ENCODE peak calls at places on chromosome 9, in four cellular contexts. V is uterus, P is HFFc6, D is Right ventricle myocardium inferior. U is an unnamed sample.

GRCh38 chr9:89817186-89817960 is 212.6 kb downstream of the GADD45G start:
- DNase-seq in V (peak; percentile 41), P (no peak), D (no peak), U (no peak)

GRCh38 chr9:136576269-136576626 is 30.4 kb upstream of the NOTCH1 start:
- DNase-seq in V (no peak), P (no peak), D (peak; percentile 65), U (peak; percentile 70)

GRCh38 chr9:1599961-1600360 is 415.2 kb upstream of the SMARCA2 start:
- DNase-seq in V (no peak), P (no peak), D (no peak), U (no peak)

GRCh38 chr9:116791314-116791713 is 104.2 kb downstream of the TRIM32 start:
- DNase-seq in V (no peak), P (no peak), D (no peak), U (no peak)

GRCh38 chr9:126857261-126857960 is 3.0 kb upstream of the ZBTB34 start:
- DNase-seq in V (no peak), P (no peak), D (no peak), U (no peak)

GRCh38 chr9:137056739-137057407 is 3.0 kb upstream of the ENTPD2 start:
- DNase-seq in V (no peak), P (no peak), D (no peak), U (no peak)

GRCh38 chr9:129140397-129141065 is 29.3 kb downstream of the PTPA start:
- DNase-seq in V (peak; percentile 58), P (peak; percentile 35), D (peak; percentile 62), U (peak; percentile 66)

GRCh38 chr9:73667749-73668148 is 516.1 kb downstream of the ANXA1 start:
- DNase-seq in V (no peak), P (no peak), D (no peak), U (no peak)

GRCh38 chr9:130328349-130328801 is 62.8 kb downstream of the HMCN2 start:
- DNase-seq in V (peak; percentile 92), P (no peak), D (no peak), U (peak; percentile 72)

GRCh38 chr9:93059097-93059959 is 827 bp downstream of the SUSD3 start:
- DNase-seq in V (peak; percentile 40), P (no peak), D (peak; percentile 79), U (no peak)

GRCh38 chr9:99867536-99867935 is 38.9 kb upstream of the STX17 start:
- DNase-seq in V (no peak), P (no peak), D (no peak), U (no peak)

GRCh38 chr9:13717356-13718057 is 438.0 kb upstream of the MPDZ start:
- DNase-seq in V (no peak), P (peak; percentile 7), D (no peak), U (no peak)

GRCh38 chr9:114033397-114034103 is 44.5 kb downstream of the AMBP start:
- DNase-seq in V (peak; percentile 26), P (no peak), D (no peak), U (peak; percentile 59)

GRCh38 chr9:121639619-121640018 is 11.8 kb upstream of the DAB2IP start:
- DNase-seq in V (no peak), P (no peak), D (no peak), U (no peak)

GRCh38 chr9:123825337-123825736 is 104.6 kb downstream of the DENND1A start:
- DNase-seq in V (no peak), P (peak; percentile 12), D (no peak), U (no peak)

GRCh38 chr9:132006657-132007370 is 72.9 kb downstream of the MED27 start:
- DNase-seq in V (no peak), P (no peak), D (no peak), U (no peak)

GRCh38 chr9:129434187-129434586 is 186.7 kb downstream of the C9orf50 start:
- DNase-seq in V (no peak), P (no peak), D (no peak), U (no peak)

GRCh38 chr9:129968690-129969485 is 74.1 kb downstream of the FNBP1 start:
- DNase-seq in V (peak; percentile 63), P (peak; percentile 91), D (no peak), U (no peak)

GRCh38 chr9:112872019-112872418 is 18.7 kb downstream of the SLC46A2 start:
- DNase-seq in V (no peak), P (no peak), D (no peak), U (no peak)

GRCh38 chr9:87865626-87866025 is 17.1 kb upstream of the SPATA31E1 start:
- DNase-seq in V (no peak), P (no peak), D (no peak), U (no peak)

GRCh38 chr9:134525841-134526797 is 115.5 kb upstream of the COL5A1 start:
- DNase-seq in V (peak; percentile 32), P (peak; percentile 55), D (peak; percentile 88), U (peak; percentile 82)

GRCh38 chr9:32395483-32396216 is 11.2 kb downstream of the ACO1 start:
- DNase-seq in V (peak; percentile 68), P (peak; percentile 86), D (peak; percentile 70), U (peak; percentile 66)

GRCh38 chr9:95450171-95451107 is 66.3 kb downstream of the PTCH1 start:
- DNase-seq in V (no peak), P (no peak), D (no peak), U (no peak)

GRCh38 chr9:128419061-128419925 is 1.4 kb upstream of the CERCAM start:
- DNase-seq in V (peak; percentile 21), P (no peak), D (no peak), U (no peak)

GRCh38 chr9:3181049-3181953 is 337.4 kb upstream of the PUM3 start:
- DNase-seq in V (no peak), P (no peak), D (no peak), U (no peak)

GRCh38 chr9:110615526-110615925 is 36.0 kb upstream of the SVEP1 start:
- DNase-seq in V (no peak), P (peak; percentile 50), D (no peak), U (no peak)

GRCh38 chr9:128341435-128341849 is 1.1 kb downstream of the SLC27A4 start:
- DNase-seq in V (peak; percentile 46), P (peak; percentile 60), D (peak; percentile 67), U (peak; percentile 60)

GRCh38 chr9:130107955-130108354 is 54.2 kb downstream of the GPR107 start:
- DNase-seq in V (no peak), P (no peak), D (no peak), U (no peak)

GRCh38 chr9:27572918-27573698 is at the start of gene C9orf72:
- DNase-seq in V (peak; percentile 74), P (peak; percentile 51), D (peak; percentile 91), U (peak; percentile 86)

GRCh38 chr9:96567203-96567700 is 52.4 kb downstream of the CDC14B start:
- DNase-seq in V (no peak), P (no peak), D (no peak), U (no peak)